ENCODE peak calls at places on chromosomes 4 and X, in seven cellular contexts. P is MM.1S, I is Karpas-422, G is mammary epithelial cell, Y is mesenchymal stem cell, X is neuronal stem cell, C is hepatocyte. T is an unnamed sample.

GRCh38 chrX:143854006-143854405 is 29.9 kb upstream of the UBE2NL start:
- DNase-seq in P (no peak), I (no peak), G (peak; percentile 45), Y (peak; percentile 64), X (no peak), C (no peak), T (no peak)

GRCh38 chrX:66200855-66201795 is 37.1 kb downstream of the HEPH start:
- DNase-seq in P (peak; percentile 51), I (peak; percentile 44), G (no peak), Y (peak; percentile 7), X (no peak), C (peak; percentile 23), T (no peak)

GRCh38 chrX:53184836-53185235 is 40.2 kb downstream of the KDM5C start:
- DNase-seq in P (no peak), I (no peak), G (peak; percentile 51), Y (peak; percentile 46), X (no peak), C (no peak), T (no peak)

GRCh38 chr4:26609868-26610267 is 26.0 kb downstream of the TBC1D19 start:
- DNase-seq in P (no peak), I (no peak), G (no peak), Y (no peak), X (no peak), C (no peak), T (no peak)

GRCh38 chr4:6049972-6050371 is 31.7 kb upstream of the C4orf50 start:
- DNase-seq in P (no peak), I (no peak), G (no peak), Y (no peak), X (no peak), C (no peak), T (no peak)

GRCh38 chr4:122712782-122713181 is 19.7 kb upstream of the BBS12 start:
- DNase-seq in P (no peak), I (no peak), G (peak; percentile 41), Y (no peak), X (no peak), C (no peak), T (no peak)

GRCh38 chrX:120560405-120560841 is 339 bp downstream of the CUL4B start:
- DNase-seq in P (peak; percentile 52), I (peak; percentile 54), G (peak; percentile 35), Y (peak; percentile 65), X (no peak), C (peak; percentile 44), T (no peak)

GRCh38 chr4:27714073-27714472 is 853.4 kb downstream of the STIM2 start:
- DNase-seq in P (no peak), I (no peak), G (peak; percentile 66), Y (peak; percentile 28), X (no peak), C (peak; percentile 24), T (no peak)

GRCh38 chr4:87270144-87270543 is 49.7 kb upstream of the KLHL8 start:
- DNase-seq in P (no peak), I (peak; percentile 51), G (peak; percentile 26), Y (peak; percentile 45), X (peak; percentile 18), C (peak; percentile 60), T (peak; percentile 59)

GRCh38 chr4:71231753-71232420 is 106.9 kb upstream of the SLC4A4 start:
- DNase-seq in P (no peak), I (no peak), G (no peak), Y (no peak), X (no peak), C (no peak), T (peak; percentile 11)

GRCh38 chr4:127856485-127857447 is 23.9 kb upstream of the PLK4 start:
- DNase-seq in P (no peak), I (peak; percentile 76), G (peak; percentile 94), Y (peak; percentile 78), X (peak; percentile 4), C (peak; percentile 20), T (no peak)

GRCh38 chr4:153486281-153487151 is 20.4 kb downstream of the TMEM131L start:
- DNase-seq in P (no peak), I (no peak), G (peak; percentile 97), Y (peak; percentile 58), X (no peak), C (peak; percentile 74), T (peak; percentile 36)

GRCh38 chrX:48035891-48036290 is 29.1 kb downstream of the SPACA5 start:
- DNase-seq in P (no peak), I (no peak), G (no peak), Y (no peak), X (no peak), C (no peak), T (no peak)

GRCh38 chrX:109952050-109952449 is 50.9 kb upstream of the TMEM164 start:
- DNase-seq in P (no peak), I (no peak), G (peak; percentile 34), Y (no peak), X (no peak), C (no peak), T (no peak)

GRCh38 chrX:108439434-108439883 is at the start of gene COL4A5:
- DNase-seq in P (peak; percentile 69), I (no peak), G (peak; percentile 93), Y (peak; percentile 91), X (peak; percentile 72), C (peak; percentile 72), T (peak; percentile 87)

GRCh38 chr4:39732728-39733127 is 34.8 kb downstream of the UBE2K start:
- DNase-seq in P (no peak), I (no peak), G (peak; percentile 78), Y (peak; percentile 70), X (no peak), C (no peak), T (no peak)

GRCh38 chrX:18984381-18985185 is 669 bp upstream of the PHKA2 start:
- DNase-seq in P (peak; percentile 82), I (peak; percentile 92), G (peak; percentile 79), Y (peak; percentile 83), X (peak; percentile 71), C (peak; percentile 90), T (peak; percentile 88)

GRCh38 chrX:150731795-150732194 is 38.6 kb downstream of the MTMR1 start:
- DNase-seq in P (no peak), I (no peak), G (peak; percentile 90), Y (peak; percentile 52), X (no peak), C (no peak), T (no peak)

GRCh38 chr4:112916868-112917267 is 132.6 kb upstream of the ANK2 start:
- DNase-seq in P (no peak), I (no peak), G (no peak), Y (peak; percentile 68), X (no peak), C (no peak), T (no peak)

GRCh38 chrX:68588653-68589371 is 58.7 kb upstream of the STARD8 start:
- DNase-seq in P (no peak), I (no peak), G (peak; percentile 61), Y (no peak), X (no peak), C (no peak), T (no peak)

GRCh38 chrX:28920554-28920953 is 333.3 kb downstream of the IL1RAPL1 start:
- DNase-seq in P (no peak), I (no peak), G (no peak), Y (peak; percentile 54), X (no peak), C (peak; percentile 4), T (no peak)

DNA sequence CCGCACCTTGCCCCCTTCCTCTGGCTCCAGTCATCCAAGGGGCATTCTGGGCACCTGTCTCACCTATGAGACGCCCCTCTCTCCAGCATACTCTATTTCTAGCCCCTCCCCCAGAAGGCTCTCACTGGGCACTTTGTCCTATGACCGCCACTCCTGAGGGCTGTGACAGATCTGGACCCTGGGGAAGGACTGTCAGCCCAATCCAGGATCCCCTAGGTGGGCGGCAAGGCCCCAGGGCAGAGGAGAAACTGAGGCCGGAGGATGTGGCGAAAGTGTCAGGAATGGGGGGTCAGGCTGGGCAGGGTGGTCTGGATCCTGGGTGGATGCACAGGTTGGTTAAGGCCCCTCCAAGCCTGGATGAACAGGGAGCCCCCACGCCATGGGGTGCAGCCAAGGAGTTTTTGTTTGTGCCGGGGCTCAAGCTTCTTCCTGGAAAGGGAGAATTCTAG is 16.2 kb upstream of the NAT8L start:
- DNase-seq in P (no peak), I (no peak), G (no peak), Y (no peak), X (no peak), C (no peak), T (no peak)
- H3K4me3 ChIP-seq in P (no peak overlapping the region), I (peak overlapping the region; percentile 75), G (peak overlapping the region; percentile 82), Y (no peak overlapping the region), X (peak overlapping the region; percentile 90), C (no peak overlapping the region), T (peak overlapping the region; percentile 83)

GRCh38 chr4:30979402-30979801 is 259.2 kb downstream of the PCDH7 start:
- DNase-seq in P (no peak), I (no peak), G (no peak), Y (no peak), X (no peak), C (no peak), T (no peak)

GRCh38 chr4:30968926-30969325 is 248.8 kb downstream of the PCDH7 start:
- DNase-seq in P (no peak), I (no peak), G (no peak), Y (no peak), X (no peak), C (no peak), T (peak; percentile 19)

GRCh38 chr4:30973993-30974392 is 253.8 kb downstream of the PCDH7 start:
- DNase-seq in P (no peak), I (no peak), G (no peak), Y (no peak), X (no peak), C (no peak), T (no peak)
- H3K4me2 ChIP-seq in P (no peak overlapping the region), I (no peak overlapping the region), G (no peak overlapping the region), Y (no peak overlapping the region), X (no peak overlapping the region), C (no peak overlapping the region), T (peak overlapping the region; percentile 77)

GRCh38 chr4:42638276-42638675 is 18.6 kb downstream of the ATP8A1 start:
- DNase-seq in P (no peak), I (no peak), G (no peak), Y (no peak), X (no peak), C (no peak), T (no peak)
- H3K4me3 ChIP-seq in P (peak overlapping the region; percentile 39), I (no peak overlapping the region), G (no peak overlapping the region), Y (no peak overlapping the region), X (no peak overlapping the region), C (no peak overlapping the region), T (no peak overlapping the region)

DNA sequence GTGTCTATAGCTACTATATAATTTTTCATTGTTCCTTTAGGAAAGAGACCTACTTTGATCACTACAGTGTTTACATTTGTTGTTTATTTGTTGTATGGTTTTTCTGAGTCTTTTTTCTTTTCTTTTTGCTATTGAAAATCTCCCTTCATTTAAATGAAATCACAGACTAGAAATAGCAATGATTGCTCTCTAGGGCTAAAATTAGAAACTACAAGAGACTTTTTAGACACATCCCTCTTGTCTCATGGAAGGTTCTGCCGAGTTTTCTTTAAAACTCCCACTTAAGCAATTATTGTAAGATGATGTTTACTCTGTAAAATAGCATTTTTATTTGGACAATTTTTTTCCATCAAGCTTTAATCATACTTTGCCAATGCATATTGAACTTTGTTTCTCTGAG is 136.6 kb downstream of the PALLD start:
- DNase-seq in P (no peak), I (no peak), G (no peak), Y (peak; percentile 67), X (no peak), C (no peak), T (no peak)
- H3K4me2 ChIP-seq in P (no peak overlapping the region), I (no peak overlapping the region), G (peak overlapping the region; percentile 92), Y (peak overlapping the region; percentile 66), X (no peak overlapping the region), C (peak overlapping the region; percentile 85), T (peak overlapping the region; percentile 85)